ENCODE peak calls at places on chromosomes 6 and 20, in nine cellular contexts. J is NCI-H774; Y is SJCRH30; X is effector memory CD8-positive, alpha-beta T cell; U is activated naive CD4-positive, alpha-beta T cell treated with anti-CD3 and anti-CD28 coated beads, Interleukin-2, amount 10 ng/mL, durations not matched to agents 7 days and 5 days; Z is HFFc6; I is nephron progenitor cell; Q is hippocampal formation; K is thoracic aorta. N is an unnamed sample.
A peak's percentile ranks its signal among the peaks of the same experiment; 100 is the strongest.

GRCh38 chr6:46203388-46203787 is 32.6 kb upstream of the ENPP5 start:
- DNase-seq in Q (no peak), U (no peak), Y (peak; percentile 25), J (no peak), K (no peak), Z (no peak), I (no peak), X (no peak), N (no peak)

GRCh38 chr6:42278131-42278853 is 60.6 kb upstream of the MRPS10 start:
- DNase-seq in Y (no peak), Z (no peak), K (no peak), X (peak; percentile 16), J (no peak), I (no peak), U (peak; percentile 36), Q (no peak), N (peak; percentile 56)

GRCh38 chr20:50636601-50637539 is 54.5 kb downstream of the RIPOR3 start:
- DNase-seq in I (no peak), U (no peak), J (no peak), Z (no peak), K (no peak), Q (no peak), X (no peak), Y (peak; percentile 53), N (no peak)

GRCh38 chr6:107822154-107823046 is 1.7 kb downstream of the SCML4 start:
- DNase-seq in Y (no peak), J (no peak), I (no peak), U (peak; percentile 79), Q (no peak), K (no peak), Z (no peak), X (peak; percentile 49), N (peak; percentile 70)

GRCh38 chr20:40767530-40767924 is 78.5 kb upstream of the MAFB start:
- DNase-seq in K (no peak), Q (no peak), Y (no peak), X (no peak), I (no peak), J (no peak), Z (no peak), U (no peak), N (no peak)

GRCh38 chr6:136640132-136640915 is 90.1 kb upstream of the MAP7 start:
- DNase-seq in J (no peak), X (no peak), U (no peak), K (no peak), Y (no peak), Q (no peak), Z (peak; percentile 56), I (no peak), N (no peak)

GRCh38 chr20:13765299-13765698 is 19.4 kb downstream of the ESF1 start:
- DNase-seq in K (no peak), I (no peak), J (no peak), Q (no peak), U (no peak), Z (no peak), X (no peak), Y (no peak), N (no peak)

GRCh38 chr20:51121901-51122412 is 99.0 kb upstream of the KCNG1 start:
- DNase-seq in Y (no peak), K (no peak), Q (no peak), I (no peak), U (no peak), X (no peak), J (no peak), Z (peak; percentile 17), N (no peak)

GRCh38 chr6:30060634-30060981 is 457 bp upstream of the POLR1H start:
- DNase-seq in Q (no peak), I (peak; percentile 46), Y (peak; percentile 39), J (no peak), K (no peak), Z (peak; percentile 47), U (peak; percentile 42), X (no peak), N (peak; percentile 50)

GRCh38 chr6:118280210-118280609 is 267.9 kb upstream of the PLN start:
- DNase-seq in U (no peak), J (no peak), X (no peak), K (no peak), Y (no peak), I (no peak), Q (no peak), Z (no peak), N (no peak)

GRCh38 chr6:156883497-156884252 is 106.5 kb downstream of the ARID1B start:
- DNase-seq in X (no peak), Q (no peak), Z (no peak), K (no peak), U (no peak), Y (no peak), J (peak; percentile 65), I (no peak), N (peak; percentile 7)

GRCh38 chr6:27512525-27512924 is 39.6 kb upstream of the ZNF184 start:
- DNase-seq in Q (no peak), Z (no peak), J (no peak), U (no peak), I (no peak), Y (no peak), K (no peak), X (no peak), N (no peak)

GRCh38 chr20:4029505-4030467 is 14.4 kb upstream of the RNF24 start:
- DNase-seq in X (no peak), I (no peak), J (no peak), Q (no peak), Z (no peak), Y (no peak), K (no peak), U (no peak), N (no peak)

GRCh38 chr20:59242714-59243626 is 57.4 kb upstream of the EDN3 start:
- DNase-seq in J (no peak), X (peak; percentile 20), Y (no peak), U (no peak), Q (no peak), Z (no peak), K (no peak), I (no peak), N (no peak)

GRCh38 chr20:23126281-23127061 is 40.3 kb upstream of the CD93 start:
- DNase-seq in X (no peak), Y (no peak), U (no peak), Z (no peak), J (no peak), I (no peak), Q (no peak), K (no peak), N (no peak)

GRCh38 chr6:147000545-147001488 is 203.4 kb upstream of the STXBP5 start:
- DNase-seq in X (no peak), Z (peak; percentile 37), U (no peak), Q (no peak), K (no peak), Y (peak; percentile 74), I (no peak), J (no peak), N (no peak)

GRCh38 chr20:56343861-56344381 is 14.9 kb upstream of the FAM210B start:
- DNase-seq in U (peak; percentile 54), Y (no peak), J (no peak), I (peak; percentile 86), X (peak; percentile 11), Q (peak; percentile 8), Z (peak; percentile 18), K (no peak), N (peak; percentile 40)

GRCh38 chr6:79604583-79605037 is 26.5 kb upstream of the SH3BGRL2 start:
- DNase-seq in X (no peak), J (no peak), U (no peak), Y (no peak), Q (no peak), K (no peak), I (no peak), Z (no peak), N (no peak)

GRCh38 chr6:89977808-89978748 is 83.8 kb downstream of the GJA10 start:
- DNase-seq in U (no peak), J (peak; percentile 65), Z (no peak), Q (no peak), X (no peak), K (no peak), Y (peak; percentile 83), I (no peak), N (no peak)

GRCh38 chr6:129381885-129382284 is 328.1 kb downstream of the ARHGAP18 start:
- DNase-seq in U (no peak), I (no peak), Z (no peak), Q (no peak), K (no peak), Y (no peak), X (no peak), J (no peak), N (no peak)

GRCh38 chr6:72784581-72784980 is 162.7 kb downstream of the KCNQ5 start:
- DNase-seq in Q (no peak), U (no peak), Z (peak; percentile 82), Y (no peak), I (no peak), X (no peak), J (no peak), K (no peak), N (no peak)

GRCh38 chr6:44064089-44064947 is 62.9 kb downstream of the MRPL14 start:
- DNase-seq in Z (peak; percentile 92), J (no peak), U (no peak), I (no peak), K (peak; percentile 43), Q (no peak), Y (peak; percentile 70), X (no peak), N (no peak)

GRCh38 chr6:30930506-30930905 is 1.5 kb downstream of the SFTA2 start:
- DNase-seq in U (no peak), X (no peak), K (no peak), Q (no peak), I (no peak), J (no peak), Z (no peak), Y (no peak), N (no peak)

GRCh38 chr20:50371878-50372769 is 138.1 kb upstream of the PTPN1 start:
- DNase-seq in Y (peak; percentile 56), X (no peak), K (no peak), I (no peak), J (no peak), U (no peak), Z (no peak), Q (no peak), N (no peak)

GRCh38 chr20:63580796-63581461 is 6.9 kb upstream of the HELZ2 start:
- DNase-seq in I (peak; percentile 37), U (peak; percentile 88), Q (no peak), K (no peak), Y (peak; percentile 54), Z (peak; percentile 28), X (peak; percentile 62), J (no peak), N (peak; percentile 77)

GRCh38 chr6:90466191-90466940 is 120.5 kb downstream of the MAP3K7 start:
- DNase-seq in U (peak; percentile 39), Z (peak; percentile 5), X (no peak), Q (no peak), I (no peak), Y (no peak), J (no peak), K (no peak), N (peak; percentile 68)

GRCh38 chr20:24453917-24454316 is 15.5 kb upstream of the SYNDIG1 start:
- DNase-seq in Y (no peak), X (no peak), U (no peak), Q (no peak), I (no peak), J (no peak), K (no peak), Z (no peak), N (no peak)

GRCh38 chr6:19279137-19279747 is 557.9 kb upstream of the ID4 start:
- DNase-seq in J (no peak), X (no peak), Q (no peak), I (no peak), Z (no peak), U (no peak), Y (no peak), K (no peak), N (no peak)

GRCh38 chr6:65448806-65449397 is 258.1 kb downstream of the EYS start:
- DNase-seq in I (no peak), Q (no peak), Z (no peak), Y (no peak), J (no peak), K (no peak), X (no peak), U (no peak), N (no peak)

GRCh38 chr20:6566821-6567220 is 200.7 kb upstream of the BMP2 start:
- DNase-seq in I (no peak), Q (no peak), U (no peak), Z (no peak), K (no peak), X (no peak), J (no peak), Y (no peak), N (no peak)

GRCh38 chr6:11069760-11070159 is 23.9 kb upstream of the SMIM13 start:
- DNase-seq in X (no peak), U (no peak), Q (no peak), Z (no peak), J (no peak), K (no peak), I (no peak), Y (no peak), N (no peak)